ENCODE peak calls at places on chromosome 12, in seven cellular contexts. O is lung microvascular endothelial cell; W is Kasumi-1; V is GOT3; K is NCI-H1092 treated with DMSO at 0.1 percent for 48 hours; A is MCF 10A; N is naive thymus-derived CD8-positive, alpha-beta T cell. Z is an unnamed sample.

GRCh38 chr12:71958993-71959588 is 20.4 kb downstream of the TPH2 start:
- DNase-seq in O (no peak), W (peak; percentile 1), V (no peak), K (peak; percentile 37), A (no peak), N (no peak), Z (peak; percentile 52)

GRCh38 chr12:93839076-93839475 is 161.9 kb downstream of the CRADD start:
- DNase-seq in O (peak; percentile 17), W (no peak), V (no peak), K (no peak), A (peak; percentile 30), N (no peak), Z (no peak)

GRCh38 chr12:47935196-47935595 is 28.2 kb upstream of the TMEM106C start:
- DNase-seq in O (no peak), W (no peak), V (no peak), K (no peak), A (no peak), N (no peak), Z (no peak)

GRCh38 chr12:85657251-85657650 is 179.0 kb downstream of the RASSF9 start:
- DNase-seq in O (no peak), W (no peak), V (no peak), K (no peak), A (no peak), N (no peak), Z (no peak)

GRCh38 chr12:88391556-88391955 is 188.7 kb downstream of the KITLG start:
- DNase-seq in O (peak; percentile 90), W (no peak), V (no peak), K (no peak), A (peak; percentile 78), N (no peak), Z (peak; percentile 26)

GRCh38 chr12:118841588-118841987 is 139.8 kb upstream of the SRRM4 start:
- DNase-seq in O (no peak), W (no peak), V (no peak), K (no peak), A (no peak), N (no peak), Z (no peak)

GRCh38 chr12:21149849-21150248 is 18.9 kb downstream of the SLCO1B1 start:
- DNase-seq in O (no peak), W (no peak), V (no peak), K (no peak), A (no peak), N (no peak), Z (no peak)

GRCh38 chr12:56029666-56030293 is 8.9 kb downstream of the IKZF4 start:
- DNase-seq in O (peak; percentile 81), W (peak; percentile 88), V (no peak), K (peak; percentile 8), A (peak; percentile 69), N (peak; percentile 53), Z (peak; percentile 73)

GRCh38 chr12:133217219-133217618 is 18.5 kb downstream of the ANHX start:
- DNase-seq in O (no peak), W (no peak), V (no peak), K (no peak), A (no peak), N (no peak), Z (no peak)

GRCh38 chr12:96044017-96044985 is 8.9 kb upstream of the LTA4H start:
- DNase-seq in O (peak; percentile 43), W (no peak), V (no peak), K (no peak), A (peak; percentile 68), N (no peak), Z (no peak)

GRCh38 chr12:57080855-57081254 is 2.3 kb upstream of the NEMP1 start:
- DNase-seq in O (no peak), W (no peak), V (no peak), K (no peak), A (no peak), N (no peak), Z (no peak)

GRCh38 chr12:74412607-74413230 is 124.9 kb upstream of the ATXN7L3B start:
- DNase-seq in O (peak; percentile 2), W (peak; percentile 50), V (no peak), K (peak; percentile 2), A (peak; percentile 52), N (no peak), Z (peak; percentile 57)

GRCh38 chr12:57456737-57457490 is 1.8 kb downstream of the INHBE start:
- DNase-seq in O (no peak), W (no peak), V (no peak), K (no peak), A (peak; percentile 9), N (no peak), Z (no peak)

GRCh38 chr12:64392221-64392620 is 1.7 kb upstream of the C12orf56 start:
- DNase-seq in O (peak; percentile 74), W (peak; percentile 58), V (no peak), K (no peak), A (peak; percentile 58), N (peak; percentile 37), Z (peak; percentile 57)

GRCh38 chr12:71684081-71684480 is 1.8 kb upstream of the TMEM19 start:
- DNase-seq in O (peak; percentile 4), W (no peak), V (no peak), K (no peak), A (no peak), N (peak; percentile 63), Z (no peak)

GRCh38 chr12:75208851-75209781 is 523 bp downstream of the KCNC2 start:
- DNase-seq in O (peak; percentile 46), W (peak; percentile 44), V (no peak), K (no peak), A (peak; percentile 26), N (peak; percentile 19), Z (peak; percentile 57)

GRCh38 chr12:90871697-90872096 is 83.3 kb downstream of the CCER1 start:
- DNase-seq in O (no peak), W (no peak), V (no peak), K (no peak), A (no peak), N (no peak), Z (no peak)

GRCh38 chr12:94872007-94872653 is 131.4 kb downstream of the NDUFA12 start:
- DNase-seq in O (no peak), W (no peak), V (no peak), K (no peak), A (no peak), N (no peak), Z (no peak)

GRCh38 chr12:104589215-104589614 is 132.5 kb downstream of the CHST11 start:
- DNase-seq in O (no peak), W (no peak), V (no peak), K (no peak), A (no peak), N (no peak), Z (no peak)

GRCh38 chr12:630656-631632 is 32.3 kb downstream of the NINJ2 start:
- DNase-seq in O (no peak), W (peak; percentile 61), V (no peak), K (no peak), A (no peak), N (peak; percentile 63), Z (no peak)

GRCh38 chr12:119990382-119990874 is 1.4 kb downstream of the BICDL1 start:
- DNase-seq in O (no peak), W (peak; percentile 40), V (no peak), K (peak; percentile 32), A (no peak), N (no peak), Z (no peak)

GRCh38 chr12:10641735-10642500 is 28.5 kb upstream of the MAGOHB start:
- DNase-seq in O (peak; percentile 98), W (no peak), V (no peak), K (no peak), A (peak; percentile 20), N (no peak), Z (no peak)

GRCh38 chr12:62632521-62632920 is 165.9 kb downstream of the MON2 start:
- DNase-seq in O (peak; percentile 28), W (no peak), V (no peak), K (peak; percentile 4), A (no peak), N (peak; percentile 12), Z (peak; percentile 41)

GRCh38 chr12:1606021-1606622 is 11.7 kb upstream of the FBXL14 start:
- DNase-seq in O (peak; percentile 70), W (peak; percentile 38), V (no peak), K (peak; percentile 70), A (peak; percentile 99), N (no peak), Z (peak; percentile 93)

GRCh38 chr12:26410686-26411085 is 215.3 kb downstream of the SSPN start:
- DNase-seq in O (no peak), W (no peak), V (no peak), K (no peak), A (no peak), N (no peak), Z (no peak)

GRCh38 chr12:100959481-100959880 is 164.9 kb downstream of the ANO4 start:
- DNase-seq in O (peak; percentile 32), W (no peak), V (no peak), K (no peak), A (peak; percentile 48), N (no peak), Z (no peak)

GRCh38 chr12:48952691-48953090 is 4.6 kb downstream of the ARF3 start:
- DNase-seq in O (no peak), W (no peak), V (no peak), K (no peak), A (no peak), N (no peak), Z (no peak)

Z was measured in A673.